ENCODE peak calls at places on chromosomes 11 and 22, in eight cellular contexts. I, E, Z, C, X, A, Y and O are unnamed samples.

GRCh38 chr22:49995413-49996191 is 17.0 kb downstream of the IL17REL start:
- DNase-seq in X (no peak), Y (peak), I (no peak), Z (no peak), E (no peak), C (no peak), A (no peak), O (peak)

GRCh38 chr11:116373545-116373944 is 399.2 kb downstream of the BUD13 start:
- DNase-seq in Z (no peak), A (peak), Y (no peak), C (no peak), X (no peak), E (no peak), I (no peak), O (no peak)

GRCh38 chr11:87879118-87879517 is 296.1 kb downstream of the RAB38 start:
- DNase-seq in I (no peak), Z (no peak), X (no peak), A (no peak), C (no peak), Y (no peak), E (no peak), O (no peak)

GRCh38 chr22:40694409-40694808 is 15.1 kb downstream of the MCHR1 start:
- DNase-seq in X (no peak), C (no peak), Y (no peak), A (no peak), I (no peak), Z (no peak), E (no peak), O (no peak)

GRCh38 chr22:39356464-39356863 is 6.7 kb downstream of the SYNGR1 start:
- DNase-seq in I (no peak), A (no peak), Y (no peak), E (no peak), C (no peak), Z (no peak), X (no peak), O (no peak)

GRCh38 chr22:29079218-29079901 is 6.5 kb downstream of the KREMEN1 start:
- DNase-seq in X (no peak), A (no peak), C (no peak), I (no peak), Z (no peak), E (no peak), Y (peak), O (no peak)

GRCh38 chr22:29541845-29542244 is 11.7 kb downstream of the THOC5 start:
- DNase-seq in E (no peak), C (no peak), X (no peak), A (no peak), Y (no peak), I (no peak), Z (no peak), O (no peak)

GRCh38 chr11:19087658-19088057 is 27.1 kb upstream of the MRGPRX2 start:
- DNase-seq in X (no peak), I (peak), Z (no peak), E (no peak), Y (no peak), A (peak), C (no peak), O (no peak)

GRCh38 chr11:73965076-73965763 is 14.4 kb downstream of the DNAJB13 start:
- DNase-seq in Y (no peak), Z (no peak), X (no peak), E (peak), C (no peak), I (no peak), A (no peak), O (no peak)

GRCh38 chr11:6693342-6694228 is 10.4 kb upstream of the MRPL17 start:
- DNase-seq in I (no peak), E (peak), X (no peak), A (peak), C (peak), Y (no peak), Z (no peak), O (peak)

DNA sequence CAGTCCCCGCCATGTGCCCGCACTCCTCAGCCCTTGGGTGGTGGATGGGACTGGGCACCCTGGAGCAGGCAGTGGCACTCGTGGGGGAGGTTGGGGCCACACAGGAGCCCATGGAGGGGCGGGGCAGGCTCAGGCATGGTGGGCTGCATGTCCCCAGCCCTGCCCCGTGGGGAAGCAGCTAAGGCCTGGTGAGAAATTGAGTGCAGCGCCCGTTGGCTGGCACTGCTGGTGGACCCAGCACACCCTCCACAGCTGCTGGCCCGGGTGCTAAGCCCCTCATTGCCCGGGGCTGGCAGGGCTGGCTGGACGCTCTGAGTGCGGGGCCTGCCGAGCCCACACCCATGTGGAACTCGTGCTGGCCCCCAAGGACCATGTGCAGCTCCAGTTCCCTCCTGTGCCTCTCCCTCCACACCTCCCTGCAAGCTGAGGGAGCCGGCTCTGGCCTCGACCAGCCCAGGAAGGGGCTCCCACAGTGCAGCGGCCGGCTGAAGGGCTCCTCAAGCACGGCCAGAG is 16.1 kb downstream of the OR5B3 start:
- DNase-seq in C (no peak), Y (no peak), E (no peak), A (no peak), Z (no peak), X (no peak), I (no peak), O (no peak)
- TF ChIP-seq POLR2A in C (no peak), Y (no peak), E (no peak), A (no peak), Z (no peak), X (no peak), I (no peak), O (no peak)

DNA sequence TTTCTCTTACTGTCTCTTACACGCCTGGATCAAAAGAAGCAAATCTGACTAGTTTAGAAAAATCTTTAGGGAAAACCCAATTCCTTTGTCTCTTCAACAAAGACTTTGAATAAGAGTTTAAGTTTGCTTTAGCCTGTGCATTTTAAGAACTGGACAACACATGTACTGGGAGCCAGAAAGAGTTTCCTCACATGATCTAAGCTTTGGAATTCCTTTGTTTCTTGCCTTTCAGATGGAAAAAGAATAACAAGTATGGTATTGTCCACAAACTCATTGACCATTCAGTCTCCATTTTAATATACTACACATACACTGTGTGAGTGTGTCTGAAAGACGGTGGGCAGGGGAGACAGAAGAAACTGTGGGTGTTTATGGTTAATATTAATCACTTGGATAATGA is 205.6 kb downstream of the MAML2 start:
- DNase-seq in Y (no peak), E (no peak), Z (no peak), I (no peak), X (no peak), A (peak), C (no peak), O (no peak)
- TF ChIP-seq POLR2A in Y (no peak), E (no peak), Z (no peak), I (no peak), X (no peak), A (no peak), C (no peak), O (no peak)

DNA sequence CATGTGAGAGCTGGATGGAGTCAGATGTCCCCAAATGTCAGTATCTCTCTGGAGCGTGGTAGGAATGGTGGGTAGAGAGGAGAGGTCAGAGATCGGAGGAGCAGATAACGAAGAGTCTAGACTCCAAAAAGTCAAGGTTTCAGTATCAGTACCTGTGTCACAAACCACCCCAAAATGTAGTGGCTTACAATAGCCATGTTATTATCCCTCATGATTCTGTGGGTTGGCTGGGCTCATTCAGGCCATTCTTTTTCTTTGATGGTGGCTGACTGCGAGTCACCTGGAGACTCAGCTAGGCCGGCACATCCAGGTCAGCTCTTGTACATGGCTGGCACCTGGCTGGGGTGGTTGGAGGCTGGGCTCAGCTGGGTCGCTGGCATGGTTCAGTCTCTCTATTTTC is 7.3 kb upstream of the SSTR3 start:
- DNase-seq in Y (no peak), I (no peak), X (no peak), C (no peak), Z (no peak), A (no peak), E (no peak), O (no peak)
- TF ChIP-seq POLR2A in Y (no peak), I (no peak), X (no peak), C (no peak), Z (no peak), A (no peak), E (no peak), O (no peak)

GRCh38 chr11:63567044-63567840 is 4.1 kb upstream of the PLAAT2 start:
- DNase-seq in Y (peak), A (peak), C (no peak), E (peak), I (peak), X (no peak), Z (peak), O (peak)
- TF ChIP-seq POLR2A in Y (no peak), A (no peak), C (no peak), E (no peak), I (no peak), X (no peak), Z (no peak), O (no peak)

DNA sequence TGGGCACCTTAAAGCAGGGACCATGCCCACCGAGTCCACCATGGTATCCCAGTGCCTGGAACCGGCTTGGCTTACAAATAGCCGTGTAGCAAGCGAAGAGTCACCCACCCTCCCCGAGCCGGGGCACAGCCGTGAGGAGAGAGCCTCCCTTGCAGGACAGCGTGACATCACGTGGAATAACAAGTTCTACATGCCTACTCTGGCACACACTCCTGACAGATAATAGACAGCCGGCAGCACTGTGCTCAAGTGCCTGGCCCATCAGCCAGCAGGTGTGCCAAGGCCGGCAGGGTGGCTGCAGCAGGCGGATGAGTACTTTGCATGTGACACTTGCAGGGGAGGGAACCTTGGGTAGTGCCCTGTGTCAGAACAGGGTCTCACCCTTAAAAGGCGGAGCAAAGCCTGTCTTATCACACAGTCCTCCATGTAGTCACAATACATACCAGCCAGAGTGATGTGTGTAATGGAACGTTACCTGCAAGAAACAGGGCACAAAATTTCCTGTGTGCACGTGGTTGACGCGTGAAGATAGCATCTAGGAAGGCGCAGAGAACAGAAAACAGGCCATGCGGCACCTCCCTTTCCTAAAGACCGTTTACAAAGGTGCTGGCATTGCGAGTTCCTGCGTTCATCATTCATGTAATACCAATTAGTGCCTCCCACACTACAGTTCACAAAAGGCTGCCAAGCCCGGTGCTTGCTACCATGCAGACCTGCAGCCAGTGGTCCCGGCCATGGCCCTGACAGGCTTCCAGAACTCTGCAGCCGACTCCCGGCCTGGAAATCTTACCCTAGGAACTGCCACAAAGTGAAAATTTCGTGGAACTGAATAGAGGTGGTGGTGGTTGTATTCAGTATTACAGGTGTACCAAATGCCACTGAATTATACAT is 16.4 kb downstream of the TOM1 start:
- DNase-seq in X (no peak), C (no peak), Z (no peak), I (no peak), Y (no peak), A (no peak), E (no peak), O (peak)
- TF ChIP-seq POLR2A in X (no peak), C (no peak), Z (no peak), I (no peak), Y (no peak), A (no peak), E (no peak), O (no peak)